ENCODE peak calls at places on chromosomes 2 and 18, in nine cellular contexts. B, A, X, D, L, V, N, O and I are unnamed samples.
A peak's percentile ranks its signal among the peaks of the same experiment; 100 is the strongest.

GRCh38 chr18:61541673-61542072 is 208.4 kb downstream of the CDH20 start:
- DNase-seq in B (no peak), A (no peak), X (no peak), D (no peak), L (no peak), V (no peak), N (no peak), O (no peak), I (no peak)

GRCh38 chr2:102442967-102443828 is 20.2 kb downstream of the IL18RAP start:
- DNase-seq in B (no peak), A (no peak), X (peak; percentile 18), D (no peak), L (no peak), V (no peak), N (peak; percentile 30), O (peak; percentile 68), I (peak; percentile 22)

GRCh38 chr2:197073701-197074433 is 147.4 kb upstream of the PGAP1 start:
- DNase-seq in B (no peak), A (no peak), X (no peak), D (no peak), L (peak; percentile 71), V (no peak), N (no peak), O (no peak), I (no peak)

GRCh38 chr2:113178069-113178468 is 4.3 kb downstream of the PSD4 start:
- DNase-seq in B (no peak), A (no peak), X (no peak), D (no peak), L (no peak), V (no peak), N (no peak), O (no peak), I (no peak)

GRCh38 chr2:20438334-20439192 is 8.3 kb upstream of the RHOB start:
- DNase-seq in B (no peak), A (no peak), X (no peak), D (no peak), L (peak; percentile 84), V (no peak), N (peak; percentile 87), O (no peak), I (peak; percentile 57)

GRCh38 chr18:13377496-13377895 is 158.9 kb downstream of the LDLRAD4 start:
- DNase-seq in B (no peak), A (no peak), X (no peak), D (no peak), L (peak; percentile 61), V (no peak), N (no peak), O (no peak), I (no peak)

GRCh38 chr18:7601249-7601620 is 34.1 kb downstream of the PTPRM start:
- DNase-seq in B (no peak), A (no peak), X (no peak), D (no peak), L (no peak), V (no peak), N (no peak), O (peak; percentile 48), I (no peak)

GRCh38 chr2:186347472-186347871 is 138.6 kb upstream of the ZC3H15 start:
- DNase-seq in B (no peak), A (no peak), X (no peak), D (no peak), L (no peak), V (peak; percentile 25), N (no peak), O (no peak), I (no peak)

GRCh38 chr2:51960846-51961335 is 929.0 kb upstream of the NRXN1 start:
- DNase-seq in B (no peak), A (no peak), X (no peak), D (no peak), L (no peak), V (no peak), N (no peak), O (no peak), I (no peak)

GRCh38 chr2:140502951-140503630 is 1627.7 kb downstream of the LRP1B start:
- DNase-seq in B (no peak), A (no peak), X (no peak), D (no peak), L (no peak), V (no peak), N (no peak), O (no peak), I (no peak)

GRCh38 chr2:26579025-26579722 is 62.0 kb downstream of the CIB4 start:
- DNase-seq in B (no peak), A (no peak), X (no peak), D (no peak), L (peak; percentile 15), V (no peak), N (no peak), O (no peak), I (no peak)

GRCh38 chr2:35298493-35298892 is 1057.1 kb upstream of the CRIM1 start:
- DNase-seq in B (no peak), A (no peak), X (no peak), D (no peak), L (no peak), V (no peak), N (no peak), O (no peak), I (no peak)

GRCh38 chr18:48950536-48951447 is at the start of gene SMAD7:
- DNase-seq in B (no peak), A (peak; percentile 88), X (no peak), D (no peak), L (no peak), V (peak; percentile 52), N (no peak), O (no peak), I (peak; percentile 50)

GRCh38 chr2:2714413-2714812 is 383.3 kb upstream of the MYT1L start:
- DNase-seq in B (no peak), A (no peak), X (no peak), D (no peak), L (no peak), V (no peak), N (no peak), O (no peak), I (no peak)

GRCh38 chr18:212780-213179 is 54.4 kb downstream of the USP14 start:
- DNase-seq in B (no peak), A (no peak), X (no peak), D (no peak), L (no peak), V (peak; percentile 8), N (no peak), O (no peak), I (no peak)
- H3K36me3 ChIP-seq in B (peaks cover 4% of the 10 kb centered on the region), A (peaks cover 92% of the 10 kb centered on the region), X (peaks cover 14% of the 10 kb centered on the region), D (peaks cover 30% of the 10 kb centered on the region), L (peaks cover 18% of the 10 kb centered on the region), V (peaks cover 91% of the 10 kb centered on the region), N (peaks cover 73% of the 10 kb centered on the region), O (peaks cover 48% of the 10 kb centered on the region), I (no peaks in the 10 kb centered on the region)

DNA sequence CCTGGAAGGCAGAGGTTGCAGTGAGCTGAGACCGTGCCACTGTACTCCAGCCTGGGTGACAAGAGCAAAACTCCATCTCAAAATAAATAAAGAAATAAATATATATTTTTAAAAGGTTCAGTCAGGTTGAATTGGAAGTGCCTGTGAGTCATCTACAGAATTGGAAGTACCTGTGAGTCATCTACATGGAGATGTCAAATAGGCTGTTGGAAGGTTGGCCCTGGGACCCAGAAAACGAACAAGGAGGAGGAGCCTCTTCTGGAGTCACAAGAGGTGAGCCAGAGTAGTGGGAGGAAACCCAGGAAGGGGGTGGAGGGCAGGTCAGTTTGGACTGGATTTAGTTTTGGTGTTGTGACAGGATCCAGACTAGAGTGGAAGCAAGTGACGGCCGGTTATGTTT is 15.2 kb upstream of the SCYGR1 start:
- DNase-seq in B (no peak), A (no peak), X (no peak), D (no peak), L (no peak), V (no peak), N (no peak), O (no peak), I (no peak)
- TF ChIP-seq POLR2AphosphoS5 in B (no peak), A (no peak), X (no peak), D (no peak), L (no peak), V (no peak), N (no peak), O (no peak), I (no peak)

GRCh38 chr2:68809324-68810240 is 61.6 kb downstream of the BMP10 start:
- DNase-seq in B (no peak), A (no peak), X (no peak), D (no peak), L (no peak), V (no peak), N (no peak), O (no peak), I (no peak)

GRCh38 chr2:68813596-68813995 is 57.6 kb downstream of the BMP10 start:
- DNase-seq in B (no peak), A (no peak), X (no peak), D (no peak), L (no peak), V (no peak), N (no peak), O (no peak), I (no peak)

GRCh38 chr2:68812256-68812655 is 58.9 kb downstream of the BMP10 start:
- DNase-seq in B (no peak), A (no peak), X (no peak), D (no peak), L (no peak), V (no peak), N (peak; percentile 13), O (no peak), I (no peak)

GRCh38 chr2:68807821-68808266 is 63.4 kb downstream of the BMP10 start:
- DNase-seq in B (no peak), A (no peak), X (no peak), D (no peak), L (no peak), V (no peak), N (no peak), O (no peak), I (peak; percentile 30)

GRCh38 chr2:68811364-68811763 is 59.8 kb downstream of the BMP10 start:
- DNase-seq in B (no peak), A (no peak), X (no peak), D (no peak), L (no peak), V (no peak), N (no peak), O (no peak), I (no peak)
- H3K36me3 ChIP-seq in B (no peaks in the 10 kb centered on the region), A (peaks cover 62% of the 10 kb centered on the region), X (no peaks in the 10 kb centered on the region), D (no peaks in the 10 kb centered on the region), L (no peaks in the 10 kb centered on the region), V (no peaks in the 10 kb centered on the region), N (no peaks in the 10 kb centered on the region), O (no peaks in the 10 kb centered on the region), I (no peaks in the 10 kb centered on the region)

DNA sequence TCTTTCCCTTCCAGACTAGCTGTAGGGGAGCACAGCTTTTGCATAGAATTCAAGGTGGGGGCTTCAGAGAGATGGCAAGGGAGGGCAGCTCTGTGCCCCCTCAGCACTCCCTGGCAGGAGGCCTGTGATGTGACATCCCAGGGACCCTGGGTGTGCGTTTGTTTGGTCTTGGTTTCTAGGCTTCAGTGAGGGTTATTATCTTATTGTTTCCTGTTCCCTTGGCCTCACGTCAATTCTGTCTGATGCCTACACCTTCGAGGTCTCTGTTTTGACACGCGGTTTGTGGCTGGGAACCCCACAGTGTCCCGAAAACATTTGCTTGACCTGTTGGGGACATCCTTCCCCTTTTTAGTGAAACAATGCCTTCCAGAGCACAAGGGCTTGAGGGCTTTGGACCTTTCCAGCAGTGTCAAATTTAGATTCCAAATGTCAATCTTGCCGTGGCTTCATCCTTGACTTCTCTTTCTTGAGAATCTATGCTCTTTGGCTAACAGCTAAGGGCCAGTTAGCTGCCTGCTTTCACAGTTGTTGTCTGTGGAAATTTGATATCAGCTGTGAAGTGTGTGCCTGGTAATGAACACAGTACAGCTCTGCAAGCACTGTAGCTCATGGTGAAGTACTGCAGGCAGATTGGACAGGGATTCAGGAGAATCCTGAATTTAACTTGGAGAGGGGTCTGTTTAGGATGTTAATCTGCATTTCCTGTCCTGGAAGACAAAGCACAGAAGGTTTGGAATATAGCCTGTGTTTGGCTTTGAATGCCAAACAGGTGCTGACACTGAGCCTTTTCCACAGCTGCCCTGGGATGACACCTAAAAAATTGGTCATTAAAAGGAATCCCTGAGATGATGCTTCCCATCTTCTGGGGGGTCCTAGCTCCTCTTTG is 108.2 kb upstream of the CXCR4 start:
- DNase-seq in B (no peak), A (no peak), X (no peak), D (no peak), L (no peak), V (no peak), N (no peak), O (peak; percentile 23), I (peak; percentile 54)
- TF ChIP-seq POLR2AphosphoS5 in B (no peak), A (peak; percentile 46), X (no peak), D (no peak), L (no peak), V (no peak), N (no peak), O (no peak), I (no peak)